ENCODE peak calls at places on chromosome 13, in four cellular contexts. One of them, this sample, is unnamed. For H3K4me1 and H3K27me3, the result is how much of the 10 kb centered on the place peaks cover.

GRCh38 chr13:36820222-36820621 is 1.2 kb downstream of the RFXAP start:
- DNase-seq in cardiac muscle cell: no peak
- DNase-seq in mammary epithelial cell: no peak
- DNase-seq in left lung: no peak
- DNase-seq in this sample: no peak

GRCh38 chr13:99908129-99908805 is 63.3 kb downstream of the ZIC5 start:
- DNase-seq in left lung: no peak
- DNase-seq in cardiac muscle cell: no peak
- DNase-seq in mammary epithelial cell: peak
- DNase-seq in this sample: no peak

GRCh38 chr13:18954254-18954653 is 227.4 kb downstream of the TUBA3C start:
- DNase-seq in left lung: peak
- DNase-seq in mammary epithelial cell: no peak
- DNase-seq in cardiac muscle cell: no peak
- DNase-seq in this sample: no peak

GRCh38 chr13:99353836-99354235 is 46.6 kb upstream of the GPR183 start:
- DNase-seq in mammary epithelial cell: no peak
- DNase-seq in left lung: no peak
- DNase-seq in cardiac muscle cell: no peak
- DNase-seq in this sample: no peak

GRCh38 chr13:38950987-38951386 is 39.6 kb downstream of the STOML3 start:
- DNase-seq in mammary epithelial cell: no peak
- DNase-seq in cardiac muscle cell: no peak
- DNase-seq in left lung: no peak
- DNase-seq in this sample: no peak

GRCh38 chr13:28865312-28865711 is 45.2 kb downstream of the MTUS2 start:
- DNase-seq in left lung: no peak
- DNase-seq in mammary epithelial cell: no peak
- DNase-seq in cardiac muscle cell: no peak
- DNase-seq in this sample: no peak

GRCh38 chr13:95243207-95243606 is 58.0 kb downstream of the ABCC4 start:
- DNase-seq in mammary epithelial cell: no peak
- DNase-seq in cardiac muscle cell: no peak
- DNase-seq in left lung: no peak
- DNase-seq in this sample: no peak

GRCh38 chr13:95207769-95208366 is 93.4 kb downstream of the ABCC4 start:
- DNase-seq in cardiac muscle cell: no peak
- DNase-seq in left lung: no peak
- DNase-seq in mammary epithelial cell: no peak
- DNase-seq in this sample: no peak

GRCh38 chr13:46179576-46180368 is 2.2 kb downstream of the LCP1 start:
- DNase-seq in left lung: no peak
- DNase-seq in mammary epithelial cell: no peak
- DNase-seq in cardiac muscle cell: no peak
- DNase-seq in this sample: no peak

GRCh38 chr13:24630851-24631341 is 49.3 kb upstream of the ATP12A start:
- DNase-seq in mammary epithelial cell: peak
- DNase-seq in left lung: no peak
- DNase-seq in cardiac muscle cell: peak
- DNase-seq in this sample: no peak

GRCh38 chr13:101868585-101869469 is 416.4 kb downstream of the ITGBL1 start:
- DNase-seq in cardiac muscle cell: peak
- DNase-seq in left lung: no peak
- DNase-seq in mammary epithelial cell: no peak
- DNase-seq in this sample: no peak

GRCh38 chr13:51221674-51222509 is at the start of gene FAM124A:
- DNase-seq in mammary epithelial cell: no peak
- DNase-seq in left lung: no peak
- DNase-seq in cardiac muscle cell: peak
- DNase-seq in this sample: peak

GRCh38 chr13:37640499-37640898 is 41.9 kb upstream of the POSTN start:
- DNase-seq in cardiac muscle cell: peak
- DNase-seq in mammary epithelial cell: peak
- DNase-seq in left lung: no peak
- DNase-seq in this sample: no peak

GRCh38 chr13:37138169-37138568 is 32.7 kb upstream of the CSNK1A1L start:
- DNase-seq in mammary epithelial cell: peak
- DNase-seq in cardiac muscle cell: no peak
- DNase-seq in left lung: no peak
- DNase-seq in this sample: no peak

GRCh38 chr13:40187324-40187795 is 479.1 kb downstream of the FOXO1 start:
- DNase-seq in mammary epithelial cell: no peak
- DNase-seq in left lung: peak
- DNase-seq in cardiac muscle cell: no peak
- DNase-seq in this sample: no peak

GRCh38 chr13:73772449-73773186 is 361.6 kb downstream of the KLF12 start:
- DNase-seq in mammary epithelial cell: no peak
- DNase-seq in left lung: no peak
- DNase-seq in cardiac muscle cell: no peak
- DNase-seq in this sample: no peak

GRCh38 chr13:40315416-40316064 is 350.9 kb downstream of the FOXO1 start:
- DNase-seq in mammary epithelial cell: peak
- DNase-seq in cardiac muscle cell: no peak
- DNase-seq in left lung: no peak
- DNase-seq in this sample: no peak

GRCh38 chr13:53075356-53076041 is 46.9 kb downstream of the OLFM4 start:
- DNase-seq in left lung: no peak
- DNase-seq in mammary epithelial cell: no peak
- DNase-seq in cardiac muscle cell: peak
- DNase-seq in this sample: no peak

GRCh38 chr13:70964124-70964523 is 855.9 kb upstream of the KLHL1 start:
- DNase-seq in mammary epithelial cell: no peak
- DNase-seq in left lung: no peak
- DNase-seq in cardiac muscle cell: no peak
- DNase-seq in this sample: no peak

GRCh38 chr13:65789815-65790214 is 1440.3 kb downstream of the PCDH9 start:
- DNase-seq in mammary epithelial cell: no peak
- DNase-seq in cardiac muscle cell: no peak
- DNase-seq in left lung: no peak
- DNase-seq in this sample: no peak

GRCh38 chr13:33560722-33561121 is 257.2 kb upstream of the RFC3 start:
- DNase-seq in left lung: no peak
- DNase-seq in cardiac muscle cell: no peak
- DNase-seq in mammary epithelial cell: no peak
- DNase-seq in this sample: no peak

GRCh38 chr13:24540236-24541126 is 27.9 kb upstream of the PARP4 start:
- DNase-seq in mammary epithelial cell: no peak
- DNase-seq in left lung: peak
- DNase-seq in cardiac muscle cell: peak
- DNase-seq in this sample: no peak

GRCh38 chr13:99648905-99649304 is 147.6 kb downstream of the TM9SF2 start:
- DNase-seq in cardiac muscle cell: no peak
- DNase-seq in left lung: no peak
- DNase-seq in mammary epithelial cell: no peak
- DNase-seq in this sample: no peak

GRCh38 chr13:30872685-30873443 is 33.2 kb upstream of the MEDAG start:
- DNase-seq in left lung: no peak
- DNase-seq in mammary epithelial cell: peak
- DNase-seq in cardiac muscle cell: no peak
- DNase-seq in this sample: peak

GRCh38 chr13:51148952-51149573 is 38.0 kb upstream of the C13orf42 start:
- DNase-seq in mammary epithelial cell: peak
- DNase-seq in cardiac muscle cell: peak
- DNase-seq in left lung: no peak
- DNase-seq in this sample: no peak

GRCh38 chr13:30744056-30744684 is 8.8 kb downstream of the ALOX5AP start:
- DNase-seq in left lung: peak
- DNase-seq in cardiac muscle cell: no peak
- DNase-seq in mammary epithelial cell: peak
- DNase-seq in this sample: peak

GRCh38 chr13:111564657-111565056 is 244.2 kb downstream of the TEX29 start:
- DNase-seq in mammary epithelial cell: no peak
- DNase-seq in left lung: no peak
- DNase-seq in cardiac muscle cell: no peak
- DNase-seq in this sample: no peak

GRCh38 chr13:36193151-36193855 is 21.1 kb downstream of the SOHLH2 start:
- DNase-seq in left lung: no peak
- DNase-seq in cardiac muscle cell: no peak
- DNase-seq in mammary epithelial cell: peak
- DNase-seq in this sample: no peak

GRCh38 chr13:25690582-25690981 is 318.8 kb downstream of the ATP8A2 start:
- DNase-seq in cardiac muscle cell: no peak
- DNase-seq in left lung: no peak
- DNase-seq in mammary epithelial cell: peak
- DNase-seq in this sample: no peak

GRCh38 chr13:60111726-60112125 is 52.0 kb downstream of the DIAPH3 start:
- DNase-seq in cardiac muscle cell: no peak
- DNase-seq in mammary epithelial cell: no peak
- DNase-seq in left lung: no peak
- DNase-seq in this sample: no peak

GRCh38 chr13:92734545-92734944 is 492.1 kb upstream of the GPC6 start:
- DNase-seq in mammary epithelial cell: no peak
- DNase-seq in cardiac muscle cell: no peak
- DNase-seq in left lung: no peak
- DNase-seq in this sample: no peak

GRCh38 chr13:42990147-42990990 is 1.7 kb downstream of the EPSTI1 start:
- DNase-seq in mammary epithelial cell: no peak
- DNase-seq in left lung: no peak
- DNase-seq in cardiac muscle cell: peak
- DNase-seq in this sample: no peak

GRCh38 chr13:63944896-63945295 is 2529.2 kb upstream of the PCDH20 start:
- DNase-seq in left lung: no peak
- DNase-seq in mammary epithelial cell: no peak
- DNase-seq in cardiac muscle cell: peak
- DNase-seq in this sample: no peak

GRCh38 chr13:100534147-100534818 is 54.3 kb downstream of the GGACT start:
- DNase-seq in cardiac muscle cell: no peak
- DNase-seq in left lung: no peak
- DNase-seq in mammary epithelial cell: no peak
- DNase-seq in this sample: no peak

GRCh38 chr13:51856027-51856736 is 5.6 kb upstream of the CCDC70 start:
- DNase-seq in left lung: no peak
- DNase-seq in cardiac muscle cell: no peak
- DNase-seq in mammary epithelial cell: peak
- DNase-seq in this sample: no peak

GRCh38 chr13:30856004-30856790 is 49.9 kb upstream of the MEDAG start:
- DNase-seq in cardiac muscle cell: no peak
- DNase-seq in mammary epithelial cell: no peak
- DNase-seq in left lung: no peak
- DNase-seq in this sample: no peak

GRCh38 chr13:34391071-34391470 is 551.0 kb upstream of the NBEA start:
- DNase-seq in cardiac muscle cell: no peak
- DNase-seq in left lung: no peak
- DNase-seq in mammary epithelial cell: peak
- DNase-seq in this sample: no peak

GRCh38 chr13:30851697-30852096 is 54.4 kb upstream of the MEDAG start:
- DNase-seq in cardiac muscle cell: no peak
- DNase-seq in mammary epithelial cell: no peak
- DNase-seq in left lung: no peak
- DNase-seq in this sample: no peak

GRCh38 chr13:112113355-112113754 is 46.4 kb downstream of the SOX1 start:
- DNase-seq in cardiac muscle cell: no peak
- DNase-seq in left lung: no peak
- DNase-seq in mammary epithelial cell: no peak
- DNase-seq in this sample: no peak

GRCh38 chr13:97264663-97265062 is 42.5 kb downstream of the MBNL2 start:
- DNase-seq in left lung: no peak
- DNase-seq in mammary epithelial cell: no peak
- DNase-seq in cardiac muscle cell: no peak
- DNase-seq in this sample: no peak
- H3K4me1 ChIP-seq in left lung: under half
- H3K4me1 ChIP-seq in mammary epithelial cell: under half
- H3K4me1 ChIP-seq in cardiac muscle cell: under half
- H3K4me1 ChIP-seq in this sample: half or more

GRCh38 chr13:80035096-80035495 is 305.8 kb downstream of the SPRY2 start:
- DNase-seq in cardiac muscle cell: no peak
- DNase-seq in mammary epithelial cell: no peak
- DNase-seq in left lung: no peak
- DNase-seq in this sample: no peak

GRCh38 chr13:80029170-80029569 is 311.8 kb downstream of the SPRY2 start:
- DNase-seq in left lung: no peak
- DNase-seq in cardiac muscle cell: no peak
- DNase-seq in mammary epithelial cell: no peak
- DNase-seq in this sample: no peak

GRCh38 chr13:80033286-80033685 is 307.6 kb downstream of the SPRY2 start:
- DNase-seq in left lung: no peak
- DNase-seq in mammary epithelial cell: peak
- DNase-seq in cardiac muscle cell: no peak
- DNase-seq in this sample: no peak

GRCh38 chr13:80030491-80030890 is 310.4 kb downstream of the SPRY2 start:
- DNase-seq in left lung: no peak
- DNase-seq in mammary epithelial cell: peak
- DNase-seq in cardiac muscle cell: no peak
- DNase-seq in this sample: no peak
- TF ChIP-seq CTCF in left lung: no peak
- TF ChIP-seq CTCF in mammary epithelial cell: peak
- TF ChIP-seq CTCF in cardiac muscle cell: peak
- TF ChIP-seq CTCF in this sample: no peak

GRCh38 chr13:109682534-109683244 is 103.7 kb downstream of the IRS2 start:
- DNase-seq in cardiac muscle cell: no peak
- DNase-seq in left lung: no peak
- DNase-seq in mammary epithelial cell: no peak
- DNase-seq in this sample: no peak

GRCh38 chr13:109680930-109681329 is 105.5 kb downstream of the IRS2 start:
- DNase-seq in cardiac muscle cell: no peak
- DNase-seq in left lung: no peak
- DNase-seq in mammary epithelial cell: no peak
- DNase-seq in this sample: no peak

GRCh38 chr13:109680288-109680687 is 106.1 kb downstream of the IRS2 start:
- DNase-seq in mammary epithelial cell: no peak
- DNase-seq in left lung: no peak
- DNase-seq in cardiac muscle cell: no peak
- DNase-seq in this sample: no peak

GRCh38 chr13:109677206-109677605 is 109.2 kb downstream of the IRS2 start:
- DNase-seq in mammary epithelial cell: no peak
- DNase-seq in left lung: no peak
- DNase-seq in cardiac muscle cell: no peak
- DNase-seq in this sample: no peak

DNA sequence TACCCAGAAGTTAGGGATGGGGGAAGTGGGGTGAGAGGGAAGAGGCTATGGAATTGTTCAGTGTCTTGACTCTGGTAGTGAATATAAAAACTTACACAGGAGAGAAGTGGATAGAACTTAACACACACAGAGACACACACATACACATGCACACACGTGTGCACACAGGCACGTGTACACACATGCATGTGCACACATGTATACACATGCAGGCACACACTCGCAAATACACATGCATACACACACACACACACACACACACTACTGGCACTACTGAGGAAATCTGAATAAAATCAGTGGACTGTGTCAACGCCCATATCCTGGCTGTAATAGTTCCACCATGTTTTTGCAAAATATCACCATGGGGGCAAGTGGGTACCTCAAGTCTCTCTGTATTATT is 107.9 kb downstream of the IRS2 start:
- DNase-seq in mammary epithelial cell: no peak
- DNase-seq in cardiac muscle cell: no peak
- DNase-seq in left lung: no peak
- DNase-seq in this sample: no peak
- H3K27me3 ChIP-seq in mammary epithelial cell: under half
- H3K27me3 ChIP-seq in cardiac muscle cell: under half
- H3K27me3 ChIP-seq in left lung: under half
- H3K27me3 ChIP-seq in this sample: under half

GRCh38 chr13:113967206-113967720 is 6.6 kb downstream of the C13orf46 start:
- DNase-seq in left lung: no peak
- DNase-seq in mammary epithelial cell: no peak
- DNase-seq in cardiac muscle cell: no peak
- DNase-seq in this sample: no peak
- H3K4me1 ChIP-seq in left lung: under half
- H3K4me1 ChIP-seq in mammary epithelial cell: under half
- H3K4me1 ChIP-seq in cardiac muscle cell: under half
- H3K4me1 ChIP-seq in this sample: under half

GRCh38 chr13:72757792-72758535 is 23.7 kb downstream of the DIS3 start:
- DNase-seq in cardiac muscle cell: no peak
- DNase-seq in left lung: no peak
- DNase-seq in mammary epithelial cell: no peak
- DNase-seq in this sample: no peak
- TF ChIP-seq CTCF in cardiac muscle cell: no peak
- TF ChIP-seq CTCF in left lung: no peak
- TF ChIP-seq CTCF in mammary epithelial cell: no peak
- TF ChIP-seq CTCF in this sample: no peak

This sample was measured in ascending aorta.